ENCODE peak calls at places on chromosome 15, in six cellular contexts. P, O, Q, F, A and G are unnamed samples.

GRCh38 chr15:72155021-72155621 is 36.9 kb downstream of the SENP8 start:
- DNase-seq in P (no peak), O (no peak), Q (peak; percentile 97), F (no peak), A (peak; percentile 84), G (peak; percentile 97)

GRCh38 chr15:95174281-95174680 is 942.9 kb downstream of the MCTP2 start:
- DNase-seq in P (no peak), O (no peak), Q (no peak), F (no peak), A (peak; percentile 14), G (no peak)

GRCh38 chr15:89486726-89487050 is 9.7 kb downstream of the RHCG start:
- DNase-seq in P (no peak), O (no peak), Q (no peak), F (no peak), A (no peak), G (no peak)

GRCh38 chr15:74244818-74245341 is 8.8 kb downstream of the CCDC33 start:
- DNase-seq in P (no peak), O (no peak), Q (no peak), F (no peak), A (no peak), G (no peak)

GRCh38 chr15:73004462-73004861 is 47.8 kb upstream of the NEO1 start:
- DNase-seq in P (no peak), O (no peak), Q (no peak), F (no peak), A (no peak), G (no peak)

GRCh38 chr15:60787737-60788513 is 309.0 kb upstream of the ICE2 start:
- DNase-seq in P (no peak), O (no peak), Q (no peak), F (no peak), A (no peak), G (no peak)

GRCh38 chr15:27935328-27935727 is 163.8 kb downstream of the OCA2 start:
- DNase-seq in P (no peak), O (no peak), Q (no peak), F (no peak), A (no peak), G (no peak)

GRCh38 chr15:36495464-36495863 is 84.0 kb upstream of the CDIN1 start:
- DNase-seq in P (no peak), O (no peak), Q (no peak), F (no peak), A (no peak), G (no peak)

GRCh38 chr15:68410466-68411200 is 21.3 kb downstream of the ITGA11 start:
- DNase-seq in P (no peak), O (peak; percentile 25), Q (no peak), F (no peak), A (no peak), G (peak; percentile 7)

GRCh38 chr15:34734303-34734702 is 20.5 kb downstream of the GJD2 start:
- DNase-seq in P (no peak), O (no peak), Q (no peak), F (no peak), A (no peak), G (no peak)

GRCh38 chr15:57875347-57875746 is 168.8 kb downstream of the POLR2M start:
- DNase-seq in P (no peak), O (no peak), Q (no peak), F (no peak), A (no peak), G (no peak)

GRCh38 chr15:90877315-90877714 is 7.0 kb upstream of the FES start:
- DNase-seq in P (no peak), O (no peak), Q (no peak), F (no peak), A (no peak), G (no peak)

GRCh38 chr15:78951841-78952238 is 7.0 kb upstream of the CTSH start:
- DNase-seq in P (no peak), O (no peak), Q (peak; percentile 64), F (peak; percentile 85), A (peak; percentile 77), G (no peak)

GRCh38 chr15:78265752-78266224 is 1.4 kb downstream of the DNAJA4 start:
- DNase-seq in P (no peak), O (no peak), Q (no peak), F (no peak), A (peak; percentile 42), G (no peak)

GRCh38 chr15:92383528-92384326 is 10.0 kb upstream of the ST8SIA2 start:
- DNase-seq in P (no peak), O (no peak), Q (no peak), F (peak; percentile 15), A (peak; percentile 10), G (no peak)

GRCh38 chr15:36029606-36030005 is 483.6 kb upstream of the DPH6 start:
- DNase-seq in P (no peak), O (no peak), Q (no peak), F (no peak), A (no peak), G (no peak)

GRCh38 chr15:74870496-74871213 is 2.5 kb downstream of the SCAMP2 start:
- DNase-seq in P (no peak), O (no peak), Q (no peak), F (no peak), A (no peak), G (peak; percentile 69)

GRCh38 chr15:28082891-28083688 is 16.0 kb downstream of the OCA2 start:
- DNase-seq in P (no peak), O (no peak), Q (no peak), F (peak; percentile 76), A (no peak), G (no peak)

GRCh38 chr15:50458713-50459112 is 34.5 kb downstream of the USP8 start:
- DNase-seq in P (no peak), O (no peak), Q (no peak), F (no peak), A (no peak), G (no peak)

GRCh38 chr15:50450678-50451077 is 26.5 kb downstream of the USP8 start:
- DNase-seq in P (no peak), O (no peak), Q (no peak), F (no peak), A (no peak), G (no peak)

GRCh38 chr15:50458301-50458700 is 34.1 kb downstream of the USP8 start:
- DNase-seq in P (no peak), O (no peak), Q (no peak), F (no peak), A (no peak), G (no peak)

DNA sequence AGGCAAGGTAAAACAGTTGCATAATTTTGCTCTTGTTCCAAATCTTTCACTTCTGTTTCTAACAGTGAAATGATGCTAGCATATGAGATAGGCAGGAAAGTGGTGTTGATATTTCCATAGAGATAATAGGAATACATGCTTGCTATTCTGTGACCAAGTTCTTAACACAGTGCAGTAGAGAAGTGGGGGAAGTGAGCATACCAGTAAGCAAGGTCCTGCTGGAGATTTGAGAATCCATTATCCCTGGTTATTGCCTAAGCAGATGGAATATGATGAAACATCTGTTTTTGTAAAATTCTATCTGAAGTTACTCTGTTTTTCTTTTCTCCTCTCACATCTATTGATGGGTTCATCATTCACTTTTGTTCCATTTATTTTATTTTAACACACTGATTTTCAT is 28.7 kb downstream of the USP8 start:
- DNase-seq in P (no peak), O (no peak), Q (no peak), F (no peak), A (no peak), G (no peak)
- H3K9me3 ChIP-seq in P (no peaks in the 10 kb centered on the region), O (no peaks in the 10 kb centered on the region), Q (no peaks in the 10 kb centered on the region), F (no peaks in the 10 kb centered on the region), A (no peaks in the 10 kb centered on the region), G (no peaks in the 10 kb centered on the region)

DNA sequence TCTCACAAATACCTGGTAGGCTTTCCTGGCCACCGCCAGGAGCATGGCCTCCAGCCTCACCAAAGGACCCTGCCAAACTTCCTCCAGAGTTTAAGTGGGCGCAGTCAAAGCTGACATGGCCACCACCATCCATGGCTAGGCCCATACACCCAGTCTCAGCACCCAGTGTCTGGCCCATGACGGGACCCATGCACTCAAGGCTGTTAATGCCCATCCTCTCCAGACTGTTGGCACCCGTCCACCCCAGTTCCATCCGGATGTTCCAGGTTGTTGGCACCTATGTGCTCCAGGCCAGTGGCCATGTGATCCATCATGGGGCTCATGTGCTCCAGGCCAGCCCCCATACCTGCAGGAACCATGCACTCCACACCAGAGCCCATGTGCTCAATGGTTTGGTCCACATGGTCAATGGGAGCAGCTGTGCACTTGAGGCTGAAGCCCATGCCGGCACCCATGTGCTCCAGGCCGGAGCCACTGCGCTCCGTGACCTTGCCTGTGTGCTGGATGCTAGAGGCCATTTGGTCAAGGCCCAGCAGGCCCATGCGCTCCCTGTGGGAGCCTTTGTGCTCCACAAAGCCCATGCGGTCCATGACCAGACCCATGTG is 20.4 kb downstream of the CTDSPL2 start:
- DNase-seq in P (no peak), O (no peak), Q (no peak), F (no peak), A (no peak), G (no peak)
- TF ChIP-seq POLR2A in P (peak; percentile 22), O (no peak), Q (no peak), F (no peak), A (no peak), G (no peak)

GRCh38 chr15:84826369-84826823 is 9.2 kb downstream of the ALPK3 start:
- DNase-seq in P (no peak), O (no peak), Q (peak; percentile 76), F (peak; percentile 48), A (no peak), G (no peak)
- TF ChIP-seq CTCF in P (peak; percentile 43), O (no peak), Q (peak; percentile 48), F (peak; percentile 97), A (no peak), G (peak; percentile 15)

DNA sequence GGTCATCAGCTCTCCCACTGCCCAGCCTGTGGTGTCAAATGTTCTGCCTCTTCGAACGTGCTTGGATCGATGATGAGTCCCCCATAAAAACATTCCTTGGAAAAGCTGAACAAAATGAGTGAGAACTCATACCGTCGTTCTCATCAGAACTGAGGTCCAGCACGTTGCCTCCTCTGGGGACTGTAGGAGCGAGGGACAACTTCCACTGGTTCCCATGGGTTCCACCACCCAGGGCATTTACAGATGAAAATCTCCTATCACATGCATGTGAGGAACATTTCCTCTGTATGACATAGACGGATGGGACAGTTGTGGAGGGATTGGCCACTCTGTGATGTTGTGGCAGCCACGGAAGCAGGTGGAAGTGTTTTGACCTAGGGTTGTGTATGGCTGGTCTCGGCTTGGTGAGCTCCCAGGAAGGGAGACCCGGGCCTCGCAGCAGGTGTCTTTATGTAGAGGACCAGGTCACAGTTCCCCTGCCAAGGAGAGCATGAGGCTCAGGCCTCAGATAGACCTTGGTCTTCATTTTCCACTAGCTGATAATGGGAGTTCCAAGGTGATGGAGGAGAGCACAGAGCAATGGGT is 113.0 kb downstream of the SNRPN start:
- DNase-seq in P (no peak), O (peak; percentile 21), Q (no peak), F (no peak), A (no peak), G (no peak)
- H3K9me3 ChIP-seq in P (peaks cover 74% of the 10 kb centered on the region), O (peaks cover 100% of the 10 kb centered on the region), Q (peaks cover 100% of the 10 kb centered on the region), F (peaks cover 100% of the 10 kb centered on the region), A (peaks cover 2% of the 10 kb centered on the region), G (peaks cover 100% of the 10 kb centered on the region)

DNA sequence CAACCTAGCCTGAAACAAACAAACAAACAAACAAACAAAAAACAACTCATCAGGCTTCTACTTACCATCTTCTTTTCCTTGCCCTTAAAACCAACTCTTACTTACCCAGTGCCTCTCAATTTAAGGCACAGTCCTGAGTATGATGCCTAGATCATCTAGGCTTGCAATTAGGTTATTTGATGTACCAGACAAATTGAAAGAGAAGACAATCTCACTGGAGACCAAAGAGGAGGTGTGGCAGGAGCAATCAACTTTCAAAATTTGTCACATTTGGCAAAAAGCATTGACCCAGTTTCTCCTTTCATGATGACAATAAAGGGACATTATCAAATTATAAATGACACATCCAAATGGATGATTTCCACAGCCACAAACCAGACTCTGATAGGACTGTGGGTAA is 36.0 kb downstream of the AAGAB start:
- DNase-seq in P (no peak), O (no peak), Q (no peak), F (no peak), A (no peak), G (no peak)
- TF ChIP-seq POLR2A in P (no peak), O (no peak), Q (no peak), F (no peak), A (no peak), G (no peak)

GRCh38 chr15:31461911-31462480 is 135.4 kb downstream of the KLF13 start:
- DNase-seq in P (no peak), O (peak; percentile 40), Q (peak; percentile 15), F (no peak), A (no peak), G (no peak)
- TF ChIP-seq CTCF in P (no peak), O (no peak), Q (no peak), F (no peak), A (no peak), G (no peak)